ENCODE peak calls at places on chromosomes 5 and 9, in six cellular contexts. M, L, G, E, C and U are unnamed samples.

GRCh38 chr9:101005248-101005647 is 23.3 kb upstream of the PLPPR1 start:
- DNase-seq in L (no peak), C (no peak), M (no peak), G (no peak), E (no peak), U (no peak)

GRCh38 chr5:45725537-45725936 is 29.4 kb upstream of the HCN1 start:
- DNase-seq in C (no peak), G (no peak), M (no peak), E (no peak), L (no peak), U (no peak)

GRCh38 chr5:75526065-75526464 is 14.4 kb downstream of the POLK start:
- DNase-seq in L (no peak), C (no peak), E (no peak), M (no peak), G (no peak), U (no peak)

GRCh38 chr5:16695779-16696178 is 79.0 kb upstream of the RETREG1 start:
- DNase-seq in M (no peak), L (no peak), E (peak; percentile 60), G (no peak), C (no peak), U (no peak)

GRCh38 chr9:86684148-86684547 is 263.2 kb downstream of the GAS1 start:
- DNase-seq in L (no peak), C (no peak), G (no peak), E (no peak), M (no peak), U (no peak)

GRCh38 chr9:138003485-138004190 is 126.1 kb downstream of the CACNA1B start:
- DNase-seq in E (no peak), M (no peak), G (no peak), L (no peak), C (no peak), U (no peak)

GRCh38 chr5:118377420-118377819 is 610.9 kb downstream of the DTWD2 start:
- DNase-seq in E (no peak), G (no peak), L (no peak), M (no peak), C (no peak), U (no peak)

GRCh38 chr5:108924457-108924961 is 176.8 kb downstream of the FER start:
- DNase-seq in E (no peak), C (peak; percentile 78), L (peak; percentile 53), M (peak; percentile 65), G (no peak), U (no peak)

GRCh38 chr9:25562101-25562500 is 116.1 kb downstream of the TUSC1 start:
- DNase-seq in M (no peak), L (no peak), C (no peak), E (no peak), G (no peak), U (no peak)

GRCh38 chr5:120152472-120152871 is 311.6 kb upstream of the PRR16 start:
- DNase-seq in L (no peak), E (peak; percentile 92), G (no peak), M (no peak), C (no peak), U (no peak)

GRCh38 chr9:36864491-36865410 is 169.3 kb downstream of the PAX5 start:
- DNase-seq in E (no peak), G (no peak), M (no peak), L (peak; percentile 69), C (no peak), U (no peak)
- TF ChIP-seq EZH2 in E (no peak), G (no peak), M (no peak), L (no peak), C (no peak), U (no peak)

GRCh38 chr5:115962239-115962564 is at the start of gene LVRN:
- DNase-seq in G (no peak), L (no peak), C (no peak), M (no peak), E (no peak), U (no peak)

GRCh38 chr5:115962565-115963402 is 509 bp downstream of the LVRN start:
- DNase-seq in L (peak; percentile 70), M (no peak), G (no peak), E (peak; percentile 72), C (no peak), U (no peak)

GRCh38 chr5:115956957-115957356 is 5.3 kb upstream of the LVRN start:
- DNase-seq in C (no peak), M (no peak), L (no peak), G (no peak), E (no peak), U (no peak)

GRCh38 chr5:115963566-115963965 is 1.3 kb downstream of the LVRN start:
- DNase-seq in L (peak; percentile 68), G (no peak), E (no peak), M (no peak), C (no peak), U (no peak)

DNA sequence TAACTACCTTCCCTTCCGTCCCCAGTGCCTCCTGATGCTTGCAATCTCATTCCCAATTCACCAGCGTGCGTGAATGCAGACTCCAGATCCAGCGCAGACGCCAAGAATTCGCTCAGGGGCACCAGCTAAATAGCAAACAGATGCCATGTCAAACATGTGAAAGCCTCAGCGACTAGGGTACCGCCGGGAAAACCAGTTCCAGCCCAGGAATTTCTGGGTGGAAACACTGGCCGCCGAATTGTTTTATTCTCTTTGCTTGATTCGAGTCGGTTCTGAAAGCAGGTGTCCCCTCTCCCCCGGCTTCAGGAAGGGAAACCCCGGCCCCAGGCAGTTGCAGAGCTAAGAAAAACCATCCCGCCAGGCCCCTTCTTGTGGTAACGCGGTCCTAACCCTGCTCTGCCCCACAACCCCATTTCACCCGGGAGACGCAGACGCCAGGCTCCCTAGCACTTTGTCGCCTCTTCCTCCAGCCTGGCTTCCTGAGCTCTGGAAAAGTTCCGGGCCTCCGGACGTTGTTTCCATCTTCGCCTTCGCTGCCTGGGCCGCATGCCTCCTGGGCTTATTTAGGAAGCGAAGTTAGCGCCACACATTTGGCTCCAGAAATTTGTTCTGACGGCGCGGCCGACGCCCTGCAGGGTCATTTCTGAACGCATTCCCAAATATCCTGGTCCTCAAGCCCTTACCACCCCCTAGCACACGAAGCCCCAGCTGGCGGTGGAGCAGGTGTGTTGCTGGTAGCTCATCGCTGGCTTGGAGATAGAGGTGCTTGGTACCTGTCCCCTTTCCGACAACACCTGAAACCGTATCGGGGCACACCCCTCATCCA is 649 bp upstream of the LVRN start:
- DNase-seq in M (no peak), G (no peak), L (peak; percentile 75), E (peak; percentile 83), C (no peak), U (peak; percentile 72)
- TF ChIP-seq EZH2 in M (no peak), G (no peak), L (peak; percentile 87), E (peak; percentile 43), C (no peak), U (no peak)

DNA sequence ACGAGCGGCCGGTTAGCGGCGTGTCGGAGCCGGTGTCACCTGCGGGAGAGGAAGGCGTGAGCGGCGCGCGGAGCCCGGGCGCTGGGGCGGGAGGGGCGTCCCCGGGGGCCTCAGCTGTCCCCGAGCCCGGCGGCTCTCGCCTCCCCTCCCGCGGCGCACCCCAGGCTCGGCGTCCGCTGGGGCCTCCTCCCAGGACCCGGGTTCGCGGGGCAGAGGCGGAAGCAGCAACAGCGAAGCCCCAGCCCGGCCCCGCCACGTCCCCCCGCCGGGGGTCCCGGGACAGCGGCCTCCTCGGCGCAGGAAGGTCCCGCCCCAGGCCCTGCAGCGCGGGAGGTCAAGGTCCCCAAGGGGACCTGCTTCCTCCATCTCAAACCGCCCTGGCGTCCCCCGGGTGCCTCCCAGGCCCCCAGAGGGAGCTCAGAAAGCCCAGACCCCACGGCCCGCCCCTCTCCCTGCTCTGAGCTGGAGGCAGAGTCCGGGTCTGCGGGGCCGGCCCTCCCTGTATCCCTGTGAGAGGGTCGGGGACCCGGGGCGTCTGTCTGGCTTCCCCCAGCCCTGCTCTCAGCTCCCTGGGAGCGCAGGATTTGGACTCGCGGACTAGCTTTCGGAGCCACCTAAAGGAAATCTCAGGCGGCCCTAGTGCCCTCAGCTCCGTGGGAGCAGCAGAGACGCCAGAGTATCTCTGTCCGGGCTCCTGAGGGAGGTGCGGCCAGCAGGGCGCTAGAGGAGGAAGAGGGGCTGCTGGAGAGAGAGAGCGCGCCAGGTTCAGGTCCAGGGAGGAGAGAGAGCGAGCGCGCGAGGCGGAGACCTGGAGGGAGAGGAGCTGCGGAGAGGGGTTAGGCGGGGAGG is 30.6 kb downstream of the EXOC3 start:
- DNase-seq in C (no peak), G (peak; percentile 61), L (peak; percentile 70), M (peak; percentile 27), E (peak; percentile 67), U (no peak)
- TF ChIP-seq EZH2 in C (no peak), G (no peak), L (peak; percentile 76), M (no peak), E (no peak), U (no peak)

GRCh38 chr5:33275921-33276705 is 164.7 kb upstream of the TARS1 start:
- DNase-seq in L (no peak), E (peak; percentile 55), C (no peak), M (no peak), G (no peak), U (no peak)

GRCh38 chr5:33273985-33274384 is 166.8 kb upstream of the TARS1 start:
- DNase-seq in L (no peak), E (no peak), C (no peak), M (no peak), G (no peak), U (no peak)

GRCh38 chr5:33275391-33275790 is 165.4 kb upstream of the TARS1 start:
- DNase-seq in E (no peak), C (no peak), M (no peak), G (no peak), L (no peak), U (no peak)

GRCh38 chr5:33281507-33281906 is 159.3 kb upstream of the TARS1 start:
- DNase-seq in G (no peak), L (no peak), M (no peak), E (no peak), C (no peak), U (no peak)

GRCh38 chr5:33277061-33277460 is 163.7 kb upstream of the TARS1 start:
- DNase-seq in G (no peak), M (no peak), C (no peak), E (no peak), L (no peak), U (no peak)
- TF ChIP-seq EZH2 in G (no peak), M (no peak), C (no peak), E (no peak), L (no peak), U (no peak)

GRCh38 chr5:38258319-38259061 is at the start of gene EGFLAM:
- DNase-seq in L (peak; percentile 82), M (no peak), C (no peak), G (no peak), E (peak; percentile 44), U (no peak)
- TF ChIP-seq EZH2 in L (peak; percentile 23), M (no peak), C (no peak), G (no peak), E (no peak), U (no peak)

GRCh38 chr9:130680836-130681768 is 12.5 kb upstream of the EXOSC2 start:
- DNase-seq in C (peak; percentile 84), G (peak; percentile 78), M (peak; percentile 70), E (peak; percentile 95), L (peak; percentile 78), U (no peak)

GRCh38 chr9:130685104-130685503 is 8.5 kb upstream of the EXOSC2 start:
- DNase-seq in L (no peak), G (no peak), M (no peak), C (no peak), E (no peak), U (no peak)

GRCh38 chr9:130687615-130688014 is 6.0 kb upstream of the EXOSC2 start:
- DNase-seq in L (no peak), M (no peak), C (no peak), G (no peak), E (no peak), U (no peak)

GRCh38 chr9:130681769-130682489 is 11.7 kb upstream of the EXOSC2 start:
- DNase-seq in L (peak; percentile 64), E (no peak), C (no peak), G (no peak), M (no peak), U (no peak)

GRCh38 chr9:130682490-130683121 is 11.0 kb upstream of the EXOSC2 start:
- DNase-seq in E (peak; percentile 92), G (peak; percentile 63), M (peak; percentile 62), L (peak; percentile 92), C (peak; percentile 56), U (no peak)
- TF ChIP-seq EZH2 in E (no peak), G (no peak), M (no peak), L (peak; percentile 13), C (no peak), U (no peak)